ENCODE peak calls at places on chromosome 20, in five cellular contexts. Q, W, B, K and E are unnamed samples.

GRCh38 chr20:56693217-56693616 is 64.1 kb downstream of the TFAP2C start:
- DNase-seq in Q (no peak), W (no peak), B (no peak), K (no peak), E (no peak)

GRCh38 chr20:56953055-56953586 is 313.3 kb downstream of the BMP7 start:
- DNase-seq in Q (no peak), W (no peak), B (no peak), K (no peak), E (no peak)

GRCh38 chr20:45341579-45341938 is 6.7 kb downstream of the SDC4 start:
- DNase-seq in Q (no peak), W (no peak), B (no peak), K (no peak), E (no peak)

GRCh38 chr20:19463597-19463996 is 251.2 kb downstream of the SLC24A3 start:
- DNase-seq in Q (no peak), W (no peak), B (no peak), K (no peak), E (no peak)

GRCh38 chr20:15656124-15656523 is 917.1 kb downstream of the KIF16B start:
- DNase-seq in Q (no peak), W (no peak), B (no peak), K (peak; percentile 79), E (no peak)

GRCh38 chr20:53827996-53828672 is 234.5 kb upstream of the ZNF217 start:
- DNase-seq in Q (no peak), W (no peak), B (peak; percentile 12), K (peak; percentile 98), E (no peak)

GRCh38 chr20:36454664-36455427 is 86.5 kb upstream of the MYL9 start:
- DNase-seq in Q (no peak), W (peak; percentile 80), B (no peak), K (peak; percentile 17), E (no peak)

GRCh38 chr20:25019381-25020155 is 27.0 kb upstream of the APMAP start:
- DNase-seq in Q (no peak), W (peak; percentile 45), B (no peak), K (no peak), E (no peak)

GRCh38 chr20:53148764-53149163 is 176.6 kb downstream of the TSHZ2 start:
- DNase-seq in Q (no peak), W (no peak), B (no peak), K (no peak), E (no peak)

GRCh38 chr20:8646026-8646425 is 422.9 kb upstream of the PLCB4 start:
- DNase-seq in Q (no peak), W (no peak), B (no peak), K (peak; percentile 46), E (no peak)

GRCh38 chr20:32681175-32682084 is 7.7 kb upstream of the C20orf203 start:
- DNase-seq in Q (no peak), W (no peak), B (no peak), K (peak; percentile 84), E (no peak)

GRCh38 chr20:3927486-3928291 is 38.5 kb downstream of the PANK2 start:
- DNase-seq in Q (no peak), W (peak; percentile 65), B (no peak), K (no peak), E (no peak)

GRCh38 chr20:856361-856775 is 22.9 kb downstream of the FAM110A start:
- DNase-seq in Q (no peak), W (peak; percentile 79), B (peak; percentile 92), K (peak; percentile 99), E (peak; percentile 57)

GRCh38 chr20:44598413-44599290 is 16.3 kb downstream of the PKIG start:
- DNase-seq in Q (no peak), W (no peak), B (no peak), K (peak; percentile 26), E (no peak)

GRCh38 chr20:24977797-24978196 is 14.8 kb downstream of the APMAP start:
- DNase-seq in Q (no peak), W (no peak), B (no peak), K (no peak), E (no peak)

GRCh38 chr20:46145646-46146045 is 27.5 kb downstream of the CD40 start:
- DNase-seq in Q (no peak), W (peak; percentile 44), B (no peak), K (no peak), E (no peak)

GRCh38 chr20:2805682-2806350 is 5.4 kb upstream of the CPXM1 start:
- DNase-seq in Q (no peak), W (no peak), B (no peak), K (no peak), E (no peak)

GRCh38 chr20:13102237-13102636 is 93.5 kb downstream of the SPTLC3 start:
- DNase-seq in Q (no peak), W (no peak), B (no peak), K (peak; percentile 43), E (no peak)

GRCh38 chr20:58833921-58834320 is 16.8 kb downstream of the GNAS-AS1 start:
- DNase-seq in Q (no peak), W (no peak), B (no peak), K (no peak), E (no peak)

GRCh38 chr20:48143435-48144081 is 358.3 kb upstream of the SULF2 start:
- DNase-seq in Q (no peak), W (peak; percentile 24), B (no peak), K (no peak), E (no peak)

GRCh38 chr20:61520761-61521460 is 268.9 kb downstream of the CDH4 start:
- DNase-seq in Q (no peak), W (peak; percentile 53), B (no peak), K (no peak), E (no peak)

GRCh38 chr20:37454636-37455035 is 66.4 kb upstream of the NNAT start:
- DNase-seq in Q (no peak), W (no peak), B (no peak), K (no peak), E (no peak)

GRCh38 chr20:53097371-53097770 is 125.2 kb downstream of the TSHZ2 start:
- DNase-seq in Q (no peak), W (no peak), B (no peak), K (no peak), E (no peak)

GRCh38 chr20:46087161-46087560 is 2.6 kb downstream of the NCOA5 start:
- DNase-seq in Q (no peak), W (no peak), B (no peak), K (peak; percentile 41), E (no peak)

GRCh38 chr20:18831830-18832229 is 18.2 kb downstream of the SCP2D1 start:
- DNase-seq in Q (no peak), W (no peak), B (no peak), K (peak; percentile 8), E (no peak)

GRCh38 chr20:53728359-53728758 is 134.7 kb upstream of the ZNF217 start:
- DNase-seq in Q (no peak), W (no peak), B (no peak), K (no peak), E (no peak)

GRCh38 chr20:51176846-51177245 is 153.9 kb upstream of the KCNG1 start:
- DNase-seq in Q (no peak), W (no peak), B (no peak), K (no peak), E (no peak)

DNA sequence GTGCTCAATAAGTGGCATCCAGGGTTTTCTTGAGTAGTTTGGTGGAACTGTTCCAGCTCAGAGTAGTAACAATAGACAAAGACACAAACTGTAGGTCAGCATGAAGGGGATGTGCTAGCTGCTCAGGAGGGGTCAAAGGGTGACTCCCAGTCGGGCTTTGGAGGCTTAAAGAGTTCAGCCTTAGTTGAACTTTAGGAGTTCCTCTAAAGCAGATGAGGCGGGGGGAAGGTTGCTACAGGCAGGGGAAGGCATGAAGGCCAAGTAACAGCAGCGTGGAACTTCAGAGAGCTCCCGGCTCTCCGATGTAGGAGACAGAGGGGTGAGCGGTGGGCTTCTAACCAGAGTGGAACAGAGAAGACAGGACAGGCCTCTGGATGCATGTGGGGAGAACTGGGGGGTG is 115.5 kb upstream of the CD93 start:
- DNase-seq in Q (no peak), W (no peak), B (no peak), K (no peak), E (no peak)
- H3K27me3 ChIP-seq in Q (no peaks in the 10 kb centered on the region), W (no peaks in the 10 kb centered on the region), B (peaks cover 33% of the 10 kb centered on the region), K (no peaks in the 10 kb centered on the region), E (no peaks in the 10 kb centered on the region)

GRCh38 chr20:49279677-49280462 is 2.0 kb upstream of the ZNFX1 start:
- DNase-seq in Q (no peak), W (no peak), B (no peak), K (no peak), E (no peak)
- H3K4me1 ChIP-seq in Q (peaks cover 13% of the 10 kb centered on the region), W (no peaks in the 10 kb centered on the region), B (peaks cover 30% of the 10 kb centered on the region), K (peaks cover 54% of the 10 kb centered on the region), E (peaks cover 69% of the 10 kb centered on the region)

GRCh38 chr20:62649140-62649539 is 6.8 kb downstream of the SLCO4A1 start:
- DNase-seq in Q (no peak), W (no peak), B (no peak), K (no peak), E (no peak)

GRCh38 chr20:62647521-62648317 is 5.4 kb downstream of the SLCO4A1 start:
- DNase-seq in Q (peak; percentile 55), W (no peak), B (no peak), K (no peak), E (no peak)

GRCh38 chr20:62646851-62647520 is 4.7 kb downstream of the SLCO4A1 start:
- DNase-seq in Q (peak; percentile 73), W (no peak), B (no peak), K (peak; percentile 25), E (no peak)

GRCh38 chr20:62650551-62651284 is 8.4 kb downstream of the SLCO4A1 start:
- DNase-seq in Q (no peak), W (no peak), B (no peak), K (no peak), E (no peak)

DNA sequence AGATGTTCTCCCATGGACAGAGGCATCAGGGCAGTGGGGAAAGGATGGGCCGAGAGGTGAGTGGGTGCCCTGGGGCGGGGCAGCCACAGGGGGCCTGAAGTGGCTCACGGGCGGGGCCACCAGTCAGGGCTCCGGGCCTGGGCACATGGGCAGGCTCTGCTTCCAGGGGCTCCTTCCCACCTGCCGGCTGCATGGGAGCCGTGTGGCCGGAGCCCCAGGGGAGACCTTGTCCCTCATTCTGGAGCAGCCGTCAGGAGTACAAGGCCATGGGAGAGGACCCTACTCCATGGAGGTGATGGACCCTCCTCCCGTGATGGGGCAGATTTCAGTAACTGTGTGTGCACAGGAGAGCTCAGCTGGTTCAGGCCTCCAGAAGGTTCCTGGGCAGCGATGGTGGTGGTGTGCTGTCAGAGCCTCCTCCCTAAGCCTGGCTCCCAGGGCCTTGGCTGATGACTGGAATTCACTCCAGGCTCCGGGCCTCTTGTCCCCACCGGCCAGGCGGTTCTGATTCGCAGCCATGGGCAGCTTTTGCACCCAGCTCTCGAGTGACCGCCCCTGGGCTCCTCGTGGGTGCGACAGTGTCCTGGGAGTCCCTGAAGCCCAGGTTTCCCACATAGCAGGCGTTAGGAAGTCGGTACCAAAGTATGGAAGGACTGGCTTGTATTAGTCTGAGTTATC is 6.2 kb downstream of the SLCO4A1 start:
- DNase-seq in Q (no peak), W (no peak), B (no peak), K (no peak), E (no peak)
- H3K27ac ChIP-seq in Q (no peak overlapping the region), W (no peak overlapping the region), B (peak overlapping the region; percentile 90), K (no peak overlapping the region), E (no peak overlapping the region)

GRCh38 chr20:21609221-21609620 is 95.4 kb upstream of the NKX2-2 start:
- DNase-seq in Q (no peak), W (no peak), B (no peak), K (peak; percentile 43), E (no peak)

GRCh38 chr20:21609981-21610380 is 95.5 kb upstream of the PAX1 start:
- DNase-seq in Q (no peak), W (no peak), B (no peak), K (no peak), E (no peak)

GRCh38 chr20:21607971-21608735 is 94.3 kb upstream of the NKX2-2 start:
- DNase-seq in Q (no peak), W (no peak), B (no peak), K (peak; percentile 21), E (no peak)

GRCh38 chr20:21613512-21613911 is 92.0 kb upstream of the PAX1 start:
- DNase-seq in Q (peak; percentile 22), W (no peak), B (no peak), K (peak; percentile 30), E (no peak)

GRCh38 chr20:21608777-21609176 is 94.9 kb upstream of the NKX2-2 start:
- DNase-seq in Q (no peak), W (no peak), B (no peak), K (no peak), E (no peak)
- H3K27me3 ChIP-seq in Q (no peaks in the 10 kb centered on the region), W (no peaks in the 10 kb centered on the region), B (no peaks in the 10 kb centered on the region), K (peaks cover 8% of the 10 kb centered on the region), E (no peaks in the 10 kb centered on the region)